ENCODE peak calls at places on chromosomes 13 and 19, in six cellular contexts. One of them, this sample, is unnamed.

GRCh38 chr13:73833331-73834070 is 300.7 kb downstream of the KLF12 start:
- DNase-seq in thoracic aorta: no peak
- DNase-seq in transverse colon: no peak
- DNase-seq in stimulated activated naive CD4-positive, alpha-beta T cell: no peak
- DNase-seq in tibial artery: no peak
- DNase-seq in naive thymus-derived CD8-positive, alpha-beta T cell: no peak
- DNase-seq in this sample: no peak

GRCh38 chr19:1001538-1002166 is 1.4 kb downstream of the GRIN3B start:
- DNase-seq in naive thymus-derived CD8-positive, alpha-beta T cell: peak
- DNase-seq in tibial artery: no peak
- DNase-seq in thoracic aorta: no peak
- DNase-seq in transverse colon: peak
- DNase-seq in stimulated activated naive CD4-positive, alpha-beta T cell: peak
- DNase-seq in this sample: no peak

GRCh38 chr13:111031531-111031961 is 83.6 kb upstream of the ARHGEF7 start:
- DNase-seq in transverse colon: peak
- DNase-seq in thoracic aorta: no peak
- DNase-seq in naive thymus-derived CD8-positive, alpha-beta T cell: no peak
- DNase-seq in stimulated activated naive CD4-positive, alpha-beta T cell: no peak
- DNase-seq in tibial artery: peak
- DNase-seq in this sample: no peak

GRCh38 chr13:51175001-51175400 is 47.2 kb upstream of the FAM124A start:
- DNase-seq in naive thymus-derived CD8-positive, alpha-beta T cell: no peak
- DNase-seq in stimulated activated naive CD4-positive, alpha-beta T cell: no peak
- DNase-seq in thoracic aorta: no peak
- DNase-seq in tibial artery: no peak
- DNase-seq in transverse colon: no peak
- DNase-seq in this sample: no peak

GRCh38 chr19:43441736-43442135 is 23.7 kb downstream of the LYPD3 start:
- DNase-seq in tibial artery: no peak
- DNase-seq in transverse colon: no peak
- DNase-seq in naive thymus-derived CD8-positive, alpha-beta T cell: no peak
- DNase-seq in stimulated activated naive CD4-positive, alpha-beta T cell: no peak
- DNase-seq in thoracic aorta: no peak
- DNase-seq in this sample: no peak

GRCh38 chr13:72839831-72840426 is 58.0 kb downstream of the PIBF1 start:
- DNase-seq in naive thymus-derived CD8-positive, alpha-beta T cell: no peak
- DNase-seq in transverse colon: peak
- DNase-seq in stimulated activated naive CD4-positive, alpha-beta T cell: no peak
- DNase-seq in thoracic aorta: no peak
- DNase-seq in tibial artery: no peak
- DNase-seq in this sample: no peak

GRCh38 chr19:2477732-2478191 is 1.8 kb downstream of the GADD45B start:
- DNase-seq in stimulated activated naive CD4-positive, alpha-beta T cell: peak
- DNase-seq in tibial artery: peak
- DNase-seq in naive thymus-derived CD8-positive, alpha-beta T cell: peak
- DNase-seq in thoracic aorta: no peak
- DNase-seq in transverse colon: peak
- DNase-seq in this sample: no peak

GRCh38 chr19:50496189-50497029 is 14.6 kb downstream of the JOSD2 start:
- DNase-seq in transverse colon: no peak
- DNase-seq in thoracic aorta: no peak
- DNase-seq in tibial artery: peak
- DNase-seq in stimulated activated naive CD4-positive, alpha-beta T cell: no peak
- DNase-seq in naive thymus-derived CD8-positive, alpha-beta T cell: no peak
- DNase-seq in this sample: no peak

GRCh38 chr19:8210660-8211101 is 1.5 kb downstream of the CERS4 start:
- DNase-seq in transverse colon: no peak
- DNase-seq in stimulated activated naive CD4-positive, alpha-beta T cell: no peak
- DNase-seq in naive thymus-derived CD8-positive, alpha-beta T cell: no peak
- DNase-seq in tibial artery: no peak
- DNase-seq in thoracic aorta: no peak
- DNase-seq in this sample: no peak

GRCh38 chr13:83622422-83622784 is 259.9 kb downstream of the SLITRK1 start:
- DNase-seq in naive thymus-derived CD8-positive, alpha-beta T cell: no peak
- DNase-seq in stimulated activated naive CD4-positive, alpha-beta T cell: no peak
- DNase-seq in tibial artery: no peak
- DNase-seq in transverse colon: no peak
- DNase-seq in thoracic aorta: no peak
- DNase-seq in this sample: no peak

GRCh38 chr13:73598021-73598712 is 536.0 kb downstream of the KLF12 start:
- DNase-seq in transverse colon: no peak
- DNase-seq in naive thymus-derived CD8-positive, alpha-beta T cell: no peak
- DNase-seq in tibial artery: no peak
- DNase-seq in thoracic aorta: no peak
- DNase-seq in stimulated activated naive CD4-positive, alpha-beta T cell: no peak
- DNase-seq in this sample: no peak

GRCh38 chr13:38341149-38341692 is 8.4 kb upstream of the UFM1 start:
- DNase-seq in thoracic aorta: no peak
- DNase-seq in naive thymus-derived CD8-positive, alpha-beta T cell: no peak
- DNase-seq in tibial artery: no peak
- DNase-seq in stimulated activated naive CD4-positive, alpha-beta T cell: no peak
- DNase-seq in transverse colon: no peak
- DNase-seq in this sample: no peak

GRCh38 chr13:25371608-25372274 is at the start of gene ATP8A2:
- DNase-seq in tibial artery: no peak
- DNase-seq in thoracic aorta: no peak
- DNase-seq in naive thymus-derived CD8-positive, alpha-beta T cell: no peak
- DNase-seq in stimulated activated naive CD4-positive, alpha-beta T cell: no peak
- DNase-seq in transverse colon: no peak
- DNase-seq in this sample: peak

GRCh38 chr19:8322638-8322997 is 1.3 kb downstream of the RPS28 start:
- DNase-seq in tibial artery: no peak
- DNase-seq in thoracic aorta: no peak
- DNase-seq in stimulated activated naive CD4-positive, alpha-beta T cell: no peak
- DNase-seq in naive thymus-derived CD8-positive, alpha-beta T cell: no peak
- DNase-seq in transverse colon: no peak
- DNase-seq in this sample: no peak

GRCh38 chr19:42178791-42179500 is 38.5 kb downstream of the DEDD2 start:
- DNase-seq in tibial artery: no peak
- DNase-seq in stimulated activated naive CD4-positive, alpha-beta T cell: no peak
- DNase-seq in transverse colon: no peak
- DNase-seq in thoracic aorta: no peak
- DNase-seq in naive thymus-derived CD8-positive, alpha-beta T cell: no peak
- DNase-seq in this sample: no peak

GRCh38 chr13:112153364-112153763 is 86.4 kb downstream of the SOX1 start:
- DNase-seq in thoracic aorta: no peak
- DNase-seq in stimulated activated naive CD4-positive, alpha-beta T cell: no peak
- DNase-seq in tibial artery: peak
- DNase-seq in naive thymus-derived CD8-positive, alpha-beta T cell: no peak
- DNase-seq in transverse colon: no peak
- DNase-seq in this sample: no peak

GRCh38 chr13:90867336-90867683 is 480.2 kb upstream of the MIR17HG start:
- DNase-seq in stimulated activated naive CD4-positive, alpha-beta T cell: no peak
- DNase-seq in transverse colon: peak
- DNase-seq in tibial artery: peak
- DNase-seq in thoracic aorta: peak
- DNase-seq in naive thymus-derived CD8-positive, alpha-beta T cell: no peak
- DNase-seq in this sample: no peak

GRCh38 chr19:45172173-45172572 is 5.9 kb downstream of the TRAPPC6A start:
- DNase-seq in thoracic aorta: no peak
- DNase-seq in stimulated activated naive CD4-positive, alpha-beta T cell: no peak
- DNase-seq in tibial artery: no peak
- DNase-seq in naive thymus-derived CD8-positive, alpha-beta T cell: no peak
- DNase-seq in transverse colon: no peak
- DNase-seq in this sample: no peak

GRCh38 chr13:79662882-79663281 is 181.9 kb downstream of the NDFIP2 start:
- DNase-seq in naive thymus-derived CD8-positive, alpha-beta T cell: no peak
- DNase-seq in transverse colon: peak
- DNase-seq in tibial artery: no peak
- DNase-seq in stimulated activated naive CD4-positive, alpha-beta T cell: no peak
- DNase-seq in thoracic aorta: no peak
- DNase-seq in this sample: no peak

GRCh38 chr19:7522923-7523667 is 671 bp downstream of the MCOLN1 start:
- DNase-seq in stimulated activated naive CD4-positive, alpha-beta T cell: no peak
- DNase-seq in tibial artery: no peak
- DNase-seq in transverse colon: no peak
- DNase-seq in thoracic aorta: no peak
- DNase-seq in naive thymus-derived CD8-positive, alpha-beta T cell: no peak
- DNase-seq in this sample: no peak

GRCh38 chr19:38993271-38993670 is 17.7 kb upstream of the FBXO17 start:
- DNase-seq in tibial artery: no peak
- DNase-seq in transverse colon: no peak
- DNase-seq in naive thymus-derived CD8-positive, alpha-beta T cell: no peak
- DNase-seq in stimulated activated naive CD4-positive, alpha-beta T cell: no peak
- DNase-seq in thoracic aorta: no peak
- DNase-seq in this sample: no peak

GRCh38 chr19:31389874-31390273 is 40.6 kb upstream of the TSHZ3 start:
- DNase-seq in tibial artery: no peak
- DNase-seq in stimulated activated naive CD4-positive, alpha-beta T cell: no peak
- DNase-seq in transverse colon: no peak
- DNase-seq in thoracic aorta: no peak
- DNase-seq in naive thymus-derived CD8-positive, alpha-beta T cell: no peak
- DNase-seq in this sample: no peak

GRCh38 chr13:49693191-49693733 is 2.0 kb upstream of the EBPL start:
- DNase-seq in stimulated activated naive CD4-positive, alpha-beta T cell: no peak
- DNase-seq in naive thymus-derived CD8-positive, alpha-beta T cell: no peak
- DNase-seq in tibial artery: no peak
- DNase-seq in transverse colon: no peak
- DNase-seq in thoracic aorta: no peak
- DNase-seq in this sample: no peak